ENCODE peak calls at places on chromosome 2, in seven cellular contexts. G is GM20000; B is naive thymus-derived CD4-positive, alpha-beta T cell; E is activated CD4-positive, alpha-beta T cell treated with anti-CD3 and anti-CD28 coated beads, Interleukin-2, amount 50 U/mL, for 1 hour; O is CD4-positive, alpha-beta memory T cell; C is ACHN; J is choroid plexus epithelial cell. T is an unnamed sample.

GRCh38 chr2:173713904-173714555 is 251.1 kb downstream of the SP3 start:
- DNase-seq in G (no peak), B (no peak), E (no peak), O (no peak), C (no peak), J (no peak), T (no peak)

GRCh38 chr2:85413592-85414421 is 3.6 kb upstream of the CAPG start:
- DNase-seq in G (no peak), B (no peak), E (no peak), O (no peak), C (peak; percentile 71), J (peak; percentile 61), T (no peak)

GRCh38 chr2:85448840-85449588 is 30.5 kb downstream of the SH2D6 start:
- DNase-seq in G (no peak), B (no peak), E (no peak), O (no peak), C (no peak), J (peak; percentile 30), T (no peak)

GRCh38 chr2:66478729-66479316 is 43.9 kb downstream of the MEIS1 start:
- DNase-seq in G (no peak), B (no peak), E (no peak), O (no peak), C (no peak), J (no peak), T (no peak)

GRCh38 chr2:237942512-237942897 is 24.3 kb upstream of the UBE2F start:
- DNase-seq in G (no peak), B (no peak), E (no peak), O (no peak), C (no peak), J (no peak), T (no peak)

GRCh38 chr2:62727259-62727867 is 21.9 kb downstream of the EHBP1 start:
- DNase-seq in G (no peak), B (no peak), E (no peak), O (no peak), C (no peak), J (no peak), T (no peak)

GRCh38 chr2:179098080-179098689 is 48.2 kb upstream of the CCDC141 start:
- DNase-seq in G (no peak), B (no peak), E (no peak), O (no peak), C (no peak), J (no peak), T (no peak)

GRCh38 chr2:60554649-60555065 is 1.2 kb upstream of the BCL11A start:
- DNase-seq in G (no peak), B (no peak), E (no peak), O (no peak), C (no peak), J (no peak), T (peak; percentile 61)

T was measured in NCI-H510A treated with DMSO at 0.1 percent for 48 hours.